ENCODE peak calls at places on chromosomes 4 and X, in five cellular contexts. S is Peyer's patch, F is osteocyte, W is body of pancreas, Q is heart right ventricle. O is an unnamed sample.

GRCh38 chr4:123597586-123597985 is 201.0 kb downstream of the SPRY1 start:
- DNase-seq in W (no peak), Q (no peak), F (no peak), S (no peak), O (no peak)

GRCh38 chr4:122827899-122828601 is 1.4 kb downstream of the FGF2 start:
- DNase-seq in W (peak; percentile 32), F (no peak), Q (no peak), S (no peak), O (peak; percentile 18)

GRCh38 chr4:62588671-62589070 is 1388.5 kb downstream of the ADGRL3 start:
- DNase-seq in F (no peak), W (no peak), S (no peak), Q (no peak), O (no peak)

GRCh38 chrX:42378857-42379256 is 399.1 kb downstream of the PPP1R2C start:
- DNase-seq in Q (no peak), W (no peak), S (no peak), F (no peak), O (no peak)

GRCh38 chrX:79704325-79704724 is 310.2 kb upstream of the TBX22 start:
- DNase-seq in F (no peak), W (no peak), Q (no peak), S (no peak), O (no peak)

GRCh38 chrX:151977009-151977408 is 2.5 kb upstream of the GABRE start:
- DNase-seq in S (no peak), F (no peak), Q (no peak), W (no peak), O (no peak)

GRCh38 chr4:139665690-139666529 is at the start of gene MGST2:
- DNase-seq in S (peak; percentile 47), Q (peak; percentile 85), W (peak; percentile 86), F (no peak), O (peak; percentile 46)

GRCh38 chr4:33940281-33940680 is 2304.0 kb downstream of the ARAP2 start:
- DNase-seq in F (no peak), W (no peak), Q (no peak), S (no peak), O (no peak)

GRCh38 chr4:133968174-133968573 is 233.4 kb downstream of the PABPC4L start:
- DNase-seq in W (no peak), S (no peak), F (no peak), Q (no peak), O (no peak)

GRCh38 chr4:119038465-119038864 is 97.2 kb upstream of the MYOZ2 start:
- DNase-seq in Q (no peak), S (no peak), F (no peak), W (no peak), O (no peak)

GRCh38 chr4:86934147-86934771 is 552 bp upstream of the AFF1 start:
- DNase-seq in F (no peak), Q (no peak), W (no peak), S (no peak), O (no peak)

GRCh38 chrX:121256653-121257052 is 209.2 kb downstream of the GLUD2 start:
- DNase-seq in F (no peak), Q (no peak), W (no peak), S (no peak), O (no peak)

GRCh38 chrX:153416781-153417180 is 5.5 kb downstream of the ZFP92 start:
- DNase-seq in W (no peak), Q (no peak), S (no peak), F (no peak), O (no peak)

GRCh38 chrX:108199691-108200090 is 108.1 kb downstream of the ATG4A start:
- DNase-seq in W (peak; percentile 3), S (no peak), F (no peak), Q (no peak), O (peak; percentile 63)

GRCh38 chr4:13483142-13484044 is 747 bp downstream of the RAB28 start:
- DNase-seq in W (peak; percentile 36), S (no peak), Q (peak; percentile 39), F (no peak), O (peak; percentile 8)

GRCh38 chrX:38880460-38880859 is 79.2 kb downstream of the MID1IP1 start:
- DNase-seq in S (no peak), F (no peak), Q (no peak), W (peak; percentile 20), O (peak; percentile 24)

GRCh38 chr4:56048621-56049427 is 100.1 kb downstream of the CEP135 start:
- DNase-seq in F (peak; percentile 90), Q (no peak), W (peak; percentile 23), S (peak; percentile 22), O (peak; percentile 68)
- TF ChIP-seq CTCF in F (peak; percentile 58), Q (peak; percentile 47), W (peak; percentile 20), S (peak; percentile 65), O (no peak)

DNA sequence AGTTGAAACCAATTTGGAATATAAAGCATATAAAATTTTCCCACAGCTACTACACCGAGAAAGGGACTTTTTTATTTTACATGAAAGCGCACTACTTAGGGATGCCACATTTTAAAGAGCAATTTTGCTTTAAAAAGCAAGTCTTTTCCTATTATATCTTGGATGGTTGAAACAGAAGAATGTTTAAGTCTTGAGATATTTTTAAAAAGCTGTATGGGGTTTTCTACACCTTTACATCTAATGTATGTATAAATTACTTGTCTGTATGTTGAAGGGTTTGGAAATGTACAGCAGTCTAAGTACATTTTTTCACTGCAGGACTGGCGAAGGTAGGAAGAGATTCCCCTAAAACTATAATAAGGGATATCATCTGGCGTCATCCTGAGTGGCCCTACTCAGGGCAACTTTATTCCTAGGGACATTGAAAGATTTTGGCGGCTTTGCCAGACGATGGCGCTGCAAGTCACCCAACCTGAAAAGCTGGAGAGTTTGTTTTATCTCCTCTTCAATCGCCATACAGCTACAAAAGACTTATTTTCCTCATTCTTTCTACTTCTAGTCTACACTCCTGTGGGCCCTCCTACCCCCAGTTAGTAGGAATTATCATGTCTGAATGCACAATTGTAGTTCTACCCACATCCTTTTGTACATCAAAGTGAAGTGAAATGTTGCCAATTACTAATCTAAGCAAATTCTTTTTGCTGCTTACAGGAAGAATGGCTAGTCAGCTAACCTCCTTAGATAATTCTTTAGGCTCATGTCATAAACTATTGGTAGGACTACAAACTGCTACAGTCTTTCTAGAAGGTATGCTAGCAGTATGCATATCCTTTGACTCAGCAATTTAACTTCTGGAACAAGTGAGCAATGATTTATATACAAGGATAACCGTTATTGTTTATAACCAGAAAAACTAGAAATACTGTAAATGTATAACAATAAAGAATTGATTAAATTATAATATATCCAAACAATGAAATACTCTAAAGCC is 781 bp upstream of the NEK1 start:
- DNase-seq in F (no peak), Q (peak; percentile 74), W (peak; percentile 72), S (peak; percentile 71), O (peak; percentile 61)
- TF ChIP-seq CTCF in F (peak; percentile 83), Q (peak; percentile 82), W (peak; percentile 61), S (peak; percentile 67), O (peak; percentile 29)

GRCh38 chrX:14697453-14697852 is 168.1 kb downstream of the GLRA2 start:
- DNase-seq in F (no peak), S (peak; percentile 17), W (peak; percentile 21), Q (no peak), O (peak; percentile 63)
- TF ChIP-seq CTCF in F (peak; percentile 48), S (peak; percentile 34), W (peak; percentile 39), Q (peak; percentile 20), O (peak; percentile 64)

DNA sequence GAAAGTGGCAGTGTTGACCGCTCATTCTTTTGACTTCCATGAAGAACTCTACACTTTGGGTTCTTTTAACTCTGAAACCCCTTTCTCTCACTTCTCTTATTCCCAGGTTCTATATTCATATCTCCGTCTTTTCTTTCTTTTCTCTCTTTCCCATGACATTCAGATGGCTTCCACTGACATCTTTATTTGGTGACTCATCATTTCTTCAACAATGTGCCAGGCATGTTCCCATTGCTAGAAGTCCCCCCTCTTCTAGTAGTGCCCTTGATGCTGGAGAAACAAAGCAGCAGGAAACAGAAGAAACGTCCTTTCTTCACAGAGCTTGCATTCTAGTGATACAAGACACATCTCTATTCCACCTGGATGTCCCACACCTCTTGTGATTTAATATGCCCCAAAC is 33.3 kb downstream of the PKD2 start:
- DNase-seq in W (no peak), Q (no peak), S (no peak), F (no peak), O (no peak)
- TF ChIP-seq CTCF in W (no peak), Q (no peak), S (no peak), F (no peak), O (no peak)

DNA sequence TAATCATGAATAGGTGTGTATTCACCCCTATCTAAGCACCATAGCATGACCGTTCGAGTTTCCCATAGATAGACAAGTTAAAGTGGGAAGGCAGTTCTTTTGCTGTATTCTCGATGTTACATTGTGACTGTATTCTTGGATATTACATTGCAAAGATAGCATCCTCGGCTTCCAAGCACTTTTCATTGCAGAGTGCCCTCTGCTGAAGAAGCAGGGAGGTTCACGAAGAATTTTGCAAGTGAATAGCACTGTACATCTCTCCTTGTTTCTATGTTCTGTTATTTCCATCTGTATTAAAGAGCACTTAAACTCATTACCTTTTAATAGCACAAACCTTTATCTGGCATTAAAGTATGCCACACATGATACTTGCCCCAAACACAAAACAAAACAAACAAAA is 426.7 kb upstream of the ARX start:
- DNase-seq in F (no peak), S (no peak), W (no peak), Q (no peak), O (no peak)
- TF ChIP-seq CTCF in F (no peak), S (no peak), W (no peak), Q (no peak), O (no peak)

DNA sequence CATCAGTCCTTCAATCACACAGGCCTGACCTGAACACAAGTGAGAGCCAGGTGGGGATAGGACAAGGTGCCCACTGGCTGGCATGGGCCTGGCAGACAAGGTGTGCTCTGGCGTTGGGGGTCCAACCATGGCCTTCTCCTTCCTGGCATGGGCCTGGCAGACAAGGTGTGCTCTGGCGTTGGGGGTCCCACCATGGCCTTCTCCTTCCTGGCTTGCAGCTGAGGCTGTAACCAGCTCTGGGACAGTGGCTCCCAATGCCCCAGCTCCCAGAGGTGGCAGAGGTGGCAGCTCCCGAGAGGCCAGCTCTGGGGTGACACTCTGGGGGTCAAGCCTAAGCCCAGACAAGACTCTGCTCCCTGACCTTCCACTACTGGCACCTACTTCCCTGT is 62.6 kb downstream of the JAKMIP1 start:
- DNase-seq in S (no peak), Q (no peak), F (no peak), W (no peak), O (no peak)
- TF ChIP-seq CTCF in S (no peak), Q (no peak), F (no peak), W (no peak), O (no peak)

GRCh38 chrX:141879616-141880015 is 24.1 kb upstream of the MAGEC1 start:
- DNase-seq in Q (no peak), F (no peak), S (no peak), W (peak; percentile 7), O (no peak)
- TF ChIP-seq CTCF in Q (no peak), F (no peak), S (no peak), W (peak; percentile 36), O (no peak)

O was measured in Calu3.